ENCODE peak calls at places on chromosomes 7 and 10, in ten cellular contexts. X, R, C, M, P, B, T, Y, S and U are unnamed samples.

GRCh38 chr7:158569858-158570239 is 17.8 kb downstream of the PTPRN2 start:
- DNase-seq in T (no peak), C (no peak), B (no peak), X (no peak), P (no peak), R (no peak), Y (no peak), S (no peak), M (no peak), U (no peak)

GRCh38 chr7:90570373-90570959 is 25.7 kb upstream of the CDK14 start:
- DNase-seq in B (no peak), S (no peak), Y (no peak), R (no peak), C (no peak), M (no peak), T (peak; percentile 27), P (no peak), X (no peak), U (no peak)

GRCh38 chr7:28904539-28905143 is 53.5 kb downstream of the TRIL start:
- DNase-seq in P (peak; percentile 18), X (no peak), Y (no peak), T (peak; percentile 15), C (no peak), R (no peak), S (no peak), B (peak; percentile 30), M (no peak), U (no peak)

GRCh38 chr10:32713560-32713959 is 244.5 kb downstream of the ITGB1 start:
- DNase-seq in B (no peak), S (no peak), C (no peak), Y (no peak), P (no peak), R (no peak), T (no peak), M (no peak), X (no peak), U (no peak)

GRCh38 chr10:43076311-43076875 is 476 bp upstream of the RET start:
- DNase-seq in M (no peak), S (no peak), R (no peak), P (no peak), X (peak; percentile 34), C (no peak), Y (no peak), B (peak; percentile 56), T (peak; percentile 16), U (no peak)

GRCh38 chr7:17158261-17158660 is 140.2 kb upstream of the AHR start:
- DNase-seq in P (no peak), M (no peak), C (no peak), S (no peak), T (peak; percentile 6), Y (no peak), X (no peak), R (no peak), B (no peak), U (no peak)

GRCh38 chr10:127424594-127425264 is 124.4 kb upstream of the NPS start:
- DNase-seq in T (no peak), R (no peak), C (no peak), Y (no peak), X (no peak), M (no peak), S (no peak), P (no peak), B (no peak), U (no peak)

GRCh38 chr10:109977382-109977806 is 30.4 kb upstream of the ADD3 start:
- DNase-seq in T (no peak), Y (peak; percentile 50), C (no peak), X (no peak), B (peak; percentile 36), S (peak; percentile 79), R (no peak), P (no peak), M (no peak), U (no peak)

GRCh38 chr10:79445217-79445707 is at the start of gene ZCCHC24:
- DNase-seq in P (no peak), Y (no peak), R (peak; percentile 66), X (peak; percentile 75), C (peak; percentile 28), M (peak; percentile 81), B (peak; percentile 55), T (peak; percentile 66), S (peak; percentile 42), U (peak; percentile 36)

GRCh38 chr10:74799840-74800239 is 26.6 kb upstream of the KAT6B start:
- DNase-seq in Y (peak; percentile 49), M (no peak), B (no peak), R (no peak), T (peak; percentile 91), X (no peak), C (no peak), P (peak; percentile 70), S (no peak), U (no peak)

GRCh38 chr7:116671681-116672595 is at the start of gene MET:
- DNase-seq in X (peak; percentile 80), P (peak; percentile 44), B (peak; percentile 65), Y (peak; percentile 79), S (peak; percentile 80), C (peak; percentile 42), T (peak; percentile 95), M (peak; percentile 81), R (peak; percentile 54), U (no peak)

GRCh38 chr7:117008849-117009531 is 55.7 kb downstream of the ST7 start:
- DNase-seq in Y (peak; percentile 70), M (no peak), X (no peak), B (no peak), R (peak; percentile 80), T (no peak), C (no peak), S (no peak), P (no peak), U (peak; percentile 32)

GRCh38 chr10:106513328-106513727 is 651.2 kb downstream of the SORCS1 start:
- DNase-seq in C (no peak), B (no peak), T (peak; percentile 37), R (no peak), S (no peak), M (no peak), X (no peak), P (no peak), Y (peak; percentile 17), U (no peak)

GRCh38 chr10:120221873-120222485 is 235.0 kb upstream of the PLPP4 start:
- DNase-seq in T (peak; percentile 69), B (peak; percentile 81), X (peak; percentile 59), S (no peak), P (no peak), R (peak; percentile 39), M (peak; percentile 70), Y (peak; percentile 56), C (peak; percentile 30), U (peak; percentile 33)

GRCh38 chr7:81111358-81111757 is 192.5 kb upstream of the SEMA3C start:
- DNase-seq in B (no peak), Y (peak; percentile 92), R (no peak), C (no peak), P (peak; percentile 90), S (no peak), M (no peak), X (no peak), T (peak; percentile 79), U (no peak)